ENCODE peak calls at places on chromosomes 13 and 19, in four cellular contexts. One of them, this sample, is unnamed.

GRCh38 chr19:37941820-37942515 is 35.0 kb downstream of the SIPA1L3 start:
- DNase-seq in A549: peak
- DNase-seq in psoas muscle: no peak
- DNase-seq in heart right ventricle: no peak
- DNase-seq in this sample: peak

GRCh38 chr13:111020546-111020945 is 94.6 kb upstream of the ARHGEF7 start:
- DNase-seq in heart right ventricle: no peak
- DNase-seq in A549: no peak
- DNase-seq in psoas muscle: no peak
- DNase-seq in this sample: no peak

GRCh38 chr19:48619692-48620565 is 623 bp downstream of the SPHK2 start:
- DNase-seq in heart right ventricle: no peak
- DNase-seq in A549: no peak
- DNase-seq in psoas muscle: peak
- DNase-seq in this sample: no peak

GRCh38 chr13:90800082-90800746 is 547.3 kb upstream of the MIR17HG start:
- DNase-seq in heart right ventricle: peak
- DNase-seq in psoas muscle: peak
- DNase-seq in A549: no peak
- DNase-seq in this sample: peak

GRCh38 chr19:14090509-14091085 is at the start of gene SAMD1:
- DNase-seq in heart right ventricle: peak
- DNase-seq in A549: peak
- DNase-seq in psoas muscle: peak
- DNase-seq in this sample: peak

GRCh38 chr13:111031531-111031961 is 83.6 kb upstream of the ARHGEF7 start:
- DNase-seq in heart right ventricle: no peak
- DNase-seq in psoas muscle: peak
- DNase-seq in A549: no peak
- DNase-seq in this sample: no peak

GRCh38 chr13:98143157-98143553 is 261 bp downstream of the FARP1 start:
- DNase-seq in heart right ventricle: peak
- DNase-seq in A549: peak
- DNase-seq in psoas muscle: peak
- DNase-seq in this sample: peak

GRCh38 chr13:37139356-37139755 is 33.9 kb upstream of the CSNK1A1L start:
- DNase-seq in A549: no peak
- DNase-seq in heart right ventricle: no peak
- DNase-seq in psoas muscle: no peak
- DNase-seq in this sample: no peak

GRCh38 chr19:35414442-35414841 is 33.6 kb upstream of the FFAR2 start:
- DNase-seq in psoas muscle: no peak
- DNase-seq in A549: no peak
- DNase-seq in heart right ventricle: no peak
- DNase-seq in this sample: no peak

GRCh38 chr19:18768046-18768771 is 22.9 kb downstream of the COMP start:
- DNase-seq in psoas muscle: no peak
- DNase-seq in A549: no peak
- DNase-seq in heart right ventricle: no peak
- DNase-seq in this sample: no peak

GRCh38 chr13:50580684-50581305 is 262.7 kb downstream of the DLEU7 start:
- DNase-seq in heart right ventricle: no peak
- DNase-seq in A549: no peak
- DNase-seq in psoas muscle: no peak
- DNase-seq in this sample: no peak

GRCh38 chr19:46221981-46222610 is 7.4 kb upstream of the IGFL1 start:
- DNase-seq in A549: peak
- DNase-seq in heart right ventricle: peak
- DNase-seq in psoas muscle: peak
- DNase-seq in this sample: peak

GRCh38 chr19:32651729-32652140 is 23.2 kb downstream of the ANKRD27 start:
- DNase-seq in heart right ventricle: peak
- DNase-seq in A549: peak
- DNase-seq in psoas muscle: no peak
- DNase-seq in this sample: no peak

GRCh38 chr13:27044837-27045570 is 126.6 kb downstream of the USP12 start:
- DNase-seq in psoas muscle: no peak
- DNase-seq in A549: no peak
- DNase-seq in heart right ventricle: no peak
- DNase-seq in this sample: no peak

GRCh38 chr19:58183822-58184215 is 958 bp downstream of the ZNF274 start:
- DNase-seq in heart right ventricle: no peak
- DNase-seq in psoas muscle: no peak
- DNase-seq in A549: no peak
- DNase-seq in this sample: no peak

GRCh38 chr19:38233740-38234251 is 9.8 kb upstream of the DPF1 start:
- DNase-seq in heart right ventricle: peak
- DNase-seq in psoas muscle: peak
- DNase-seq in A549: peak
- DNase-seq in this sample: peak

GRCh38 chr13:49791214-49791752 is 1.2 kb downstream of the KPNA3 start:
- DNase-seq in heart right ventricle: no peak
- DNase-seq in A549: no peak
- DNase-seq in psoas muscle: no peak
- DNase-seq in this sample: no peak

GRCh38 chr19:6778386-6778785 is 5.9 kb downstream of the VAV1 start:
- DNase-seq in heart right ventricle: no peak
- DNase-seq in A549: no peak
- DNase-seq in psoas muscle: no peak
- DNase-seq in this sample: no peak

GRCh38 chr13:49933511-49933910 is 2.6 kb downstream of the SPRYD7 start:
- DNase-seq in psoas muscle: no peak
- DNase-seq in heart right ventricle: no peak
- DNase-seq in A549: no peak
- DNase-seq in this sample: no peak

GRCh38 chr19:14561249-14561648 is 10.6 kb downstream of the NDUFB7 start:
- DNase-seq in A549: no peak
- DNase-seq in psoas muscle: no peak
- DNase-seq in heart right ventricle: no peak
- DNase-seq in this sample: no peak

GRCh38 chr13:49444517-49445395 is 682 bp downstream of the SETDB2 start:
- DNase-seq in heart right ventricle: no peak
- DNase-seq in A549: no peak
- DNase-seq in psoas muscle: no peak
- DNase-seq in this sample: no peak

GRCh38 chr19:4457654-4458406 is at the start of gene UBXN6:
- DNase-seq in heart right ventricle: peak
- DNase-seq in psoas muscle: peak
- DNase-seq in A549: peak
- DNase-seq in this sample: peak

GRCh38 chr19:4454952-4455738 is 2.4 kb downstream of the UBXN6 start:
- DNase-seq in A549: no peak
- DNase-seq in psoas muscle: peak
- DNase-seq in heart right ventricle: no peak
- DNase-seq in this sample: no peak

GRCh38 chr19:4456566-4456842 is 1.1 kb downstream of the UBXN6 start:
- DNase-seq in heart right ventricle: no peak
- DNase-seq in A549: no peak
- DNase-seq in psoas muscle: peak
- DNase-seq in this sample: no peak

GRCh38 chr19:4455742-4456565 is 1.6 kb downstream of the UBXN6 start:
- DNase-seq in A549: no peak
- DNase-seq in psoas muscle: peak
- DNase-seq in heart right ventricle: peak
- DNase-seq in this sample: peak

GRCh38 chr19:4456843-4457653 is 546 bp downstream of the UBXN6 start:
- DNase-seq in A549: peak
- DNase-seq in psoas muscle: peak
- DNase-seq in heart right ventricle: peak
- DNase-seq in this sample: no peak
- H3K27ac ChIP-seq in A549: peak
- H3K27ac ChIP-seq in psoas muscle: peak
- H3K27ac ChIP-seq in heart right ventricle: peak
- H3K27ac ChIP-seq in this sample: peak

GRCh38 chr13:109672545-109672944 is 113.8 kb downstream of the IRS2 start:
- DNase-seq in heart right ventricle: no peak
- DNase-seq in A549: no peak
- DNase-seq in psoas muscle: no peak
- DNase-seq in this sample: no peak

GRCh38 chr13:109673477-109673876 is 112.9 kb downstream of the IRS2 start:
- DNase-seq in heart right ventricle: no peak
- DNase-seq in psoas muscle: no peak
- DNase-seq in A549: no peak
- DNase-seq in this sample: no peak

GRCh38 chr13:109669956-109670355 is 116.4 kb downstream of the IRS2 start:
- DNase-seq in heart right ventricle: no peak
- DNase-seq in A549: no peak
- DNase-seq in psoas muscle: no peak
- DNase-seq in this sample: no peak

GRCh38 chr13:109670776-109671175 is 115.6 kb downstream of the IRS2 start:
- DNase-seq in psoas muscle: no peak
- DNase-seq in A549: no peak
- DNase-seq in heart right ventricle: no peak
- DNase-seq in this sample: no peak

GRCh38 chr13:109671919-109672318 is 114.5 kb downstream of the IRS2 start:
- DNase-seq in heart right ventricle: no peak
- DNase-seq in psoas muscle: no peak
- DNase-seq in A549: no peak
- DNase-seq in this sample: no peak
- H3K27ac ChIP-seq in heart right ventricle: no peak
- H3K27ac ChIP-seq in psoas muscle: no peak
- H3K27ac ChIP-seq in A549: no peak
- H3K27ac ChIP-seq in this sample: no peak

DNA sequence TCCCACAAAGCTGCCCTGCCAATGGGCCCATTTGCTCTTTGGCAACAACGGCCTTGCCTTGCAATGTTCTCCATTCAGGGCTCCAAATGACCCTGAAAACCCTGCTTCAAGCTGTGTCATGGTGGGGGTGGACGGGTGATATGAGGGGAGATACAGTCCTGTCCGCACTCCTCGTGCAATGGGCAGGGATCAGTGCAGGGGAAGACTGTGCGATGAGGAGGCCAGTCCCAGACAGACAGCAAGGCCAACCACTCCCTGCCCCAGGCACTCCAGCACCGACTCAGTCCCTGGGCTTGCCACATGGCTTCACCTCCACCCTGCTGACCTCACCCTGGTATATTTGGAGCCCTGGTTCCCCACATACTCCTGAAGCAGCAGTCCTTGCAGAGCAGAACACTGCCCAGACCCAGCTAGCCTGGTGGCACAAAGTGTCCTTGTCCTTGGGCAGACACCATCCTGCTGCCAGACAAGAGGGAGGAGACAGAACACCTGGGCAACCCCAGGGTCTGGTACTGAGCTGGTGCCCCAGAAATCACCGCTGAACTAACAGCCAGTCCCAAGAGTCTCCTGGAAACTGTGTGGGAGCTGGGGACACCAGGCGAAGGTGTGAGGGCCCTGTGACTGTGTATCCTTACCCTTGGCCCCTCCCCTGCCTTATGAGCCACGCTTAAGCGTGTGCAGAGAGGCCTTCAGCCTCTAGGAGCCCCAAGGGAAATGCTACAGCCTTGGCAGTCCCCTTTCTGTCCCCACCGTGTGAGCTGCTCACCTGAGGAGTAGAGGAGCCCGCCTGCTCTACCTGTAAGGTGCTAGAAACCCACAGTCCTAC is 9.1 kb upstream of the SLC35E1 start:
- DNase-seq in heart right ventricle: no peak
- DNase-seq in A549: no peak
- DNase-seq in psoas muscle: peak
- DNase-seq in this sample: no peak
- H3K27ac ChIP-seq in heart right ventricle: no peak
- H3K27ac ChIP-seq in A549: no peak
- H3K27ac ChIP-seq in psoas muscle: peak
- H3K27ac ChIP-seq in this sample: no peak

DNA sequence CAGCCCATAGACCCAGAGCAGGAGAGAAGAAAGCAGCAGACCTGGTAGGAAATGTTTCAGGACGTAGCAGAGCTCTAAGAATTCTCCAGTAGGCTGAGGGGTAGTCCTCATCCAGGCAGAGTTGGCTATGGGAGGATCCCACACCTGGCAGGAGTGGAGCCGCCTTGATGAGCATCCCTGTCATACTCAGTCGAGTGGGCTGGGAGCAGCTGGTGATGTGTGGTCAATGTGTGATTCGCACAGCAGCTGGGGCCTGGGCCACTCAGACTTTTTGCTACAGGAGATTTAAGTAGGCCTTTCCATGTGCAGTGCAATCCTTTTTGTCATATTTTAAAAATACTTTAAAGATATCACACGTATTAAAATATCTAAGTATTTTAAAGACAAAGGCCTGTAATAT is 56.6 kb downstream of the MYO16 start:
- DNase-seq in psoas muscle: no peak
- DNase-seq in heart right ventricle: no peak
- DNase-seq in A549: no peak
- DNase-seq in this sample: no peak
- H3K27ac ChIP-seq in psoas muscle: no peak
- H3K27ac ChIP-seq in heart right ventricle: no peak
- H3K27ac ChIP-seq in A549: no peak
- H3K27ac ChIP-seq in this sample: no peak